ENCODE peak calls at places on chromosomes 16 and 17, in eight cellular contexts. One of them, this sample, is unnamed.

GRCh38 chr16:53372942-53373871 is 61.1 kb upstream of the RBL2 start:
- DNase-seq in NB4: no peak
- DNase-seq in astrocyte: no peak
- DNase-seq in right cardiac atrium: peak; percentile 62
- DNase-seq in stomach: peak; percentile 85
- DNase-seq in cardiac muscle cell: no peak
- DNase-seq in GM23338: peak; percentile 91
- DNase-seq in AG09309: no peak
- DNase-seq in this sample: no peak

GRCh38 chr16:71412270-71413160 is 29.3 kb downstream of the TLE7 start:
- DNase-seq in cardiac muscle cell: peak; percentile 76
- DNase-seq in right cardiac atrium: peak; percentile 69
- DNase-seq in stomach: peak; percentile 71
- DNase-seq in NB4: peak; percentile 77
- DNase-seq in GM23338: peak; percentile 93
- DNase-seq in AG09309: peak; percentile 23
- DNase-seq in astrocyte: peak; percentile 16
- DNase-seq in this sample: peak; percentile 32

GRCh38 chr16:11342021-11342855 is 3.0 kb upstream of the RMI2 start:
- DNase-seq in right cardiac atrium: no peak
- DNase-seq in stomach: no peak
- DNase-seq in cardiac muscle cell: no peak
- DNase-seq in astrocyte: no peak
- DNase-seq in AG09309: no peak
- DNase-seq in NB4: no peak
- DNase-seq in GM23338: no peak
- DNase-seq in this sample: no peak

GRCh38 chr16:46830417-46830901 is 521 bp downstream of the C16orf87 start:
- DNase-seq in AG09309: no peak
- DNase-seq in cardiac muscle cell: peak; percentile 26
- DNase-seq in right cardiac atrium: peak; percentile 76
- DNase-seq in astrocyte: no peak
- DNase-seq in NB4: peak; percentile 60
- DNase-seq in stomach: peak; percentile 46
- DNase-seq in GM23338: peak; percentile 44
- DNase-seq in this sample: peak; percentile 57

GRCh38 chr17:9108166-9108565 is 86.9 kb downstream of the NTN1 start:
- DNase-seq in NB4: peak; percentile 48
- DNase-seq in cardiac muscle cell: no peak
- DNase-seq in astrocyte: no peak
- DNase-seq in AG09309: no peak
- DNase-seq in right cardiac atrium: no peak
- DNase-seq in stomach: no peak
- DNase-seq in GM23338: no peak
- DNase-seq in this sample: no peak

GRCh38 chr16:89922477-89922883 is 662 bp upstream of the TUBB3 start:
- DNase-seq in cardiac muscle cell: peak; percentile 92
- DNase-seq in astrocyte: peak; percentile 86
- DNase-seq in right cardiac atrium: peak; percentile 90
- DNase-seq in AG09309: peak; percentile 73
- DNase-seq in NB4: peak; percentile 96
- DNase-seq in stomach: peak; percentile 50
- DNase-seq in GM23338: peak; percentile 71
- DNase-seq in this sample: peak; percentile 100

GRCh38 chr17:42283241-42284019 is 4.9 kb upstream of the STAT5A start:
- DNase-seq in GM23338: no peak
- DNase-seq in NB4: no peak
- DNase-seq in cardiac muscle cell: no peak
- DNase-seq in right cardiac atrium: no peak
- DNase-seq in stomach: peak; percentile 22
- DNase-seq in AG09309: no peak
- DNase-seq in astrocyte: no peak
- DNase-seq in this sample: no peak

GRCh38 chr16:19432429-19432828 is 14.7 kb downstream of the TMC5 start:
- DNase-seq in stomach: no peak
- DNase-seq in astrocyte: no peak
- DNase-seq in NB4: peak; percentile 5
- DNase-seq in right cardiac atrium: no peak
- DNase-seq in GM23338: peak; percentile 51
- DNase-seq in AG09309: no peak
- DNase-seq in cardiac muscle cell: no peak
- DNase-seq in this sample: no peak

GRCh38 chr16:73251608-73252007 is 203.7 kb upstream of the ZFHX3 start:
- DNase-seq in NB4: no peak
- DNase-seq in right cardiac atrium: no peak
- DNase-seq in GM23338: no peak
- DNase-seq in cardiac muscle cell: no peak
- DNase-seq in astrocyte: no peak
- DNase-seq in AG09309: no peak
- DNase-seq in stomach: no peak
- DNase-seq in this sample: no peak

GRCh38 chr17:41402161-41402560 is 4.8 kb upstream of the KRT31 start:
- DNase-seq in cardiac muscle cell: no peak
- DNase-seq in right cardiac atrium: no peak
- DNase-seq in GM23338: no peak
- DNase-seq in NB4: no peak
- DNase-seq in stomach: no peak
- DNase-seq in AG09309: no peak
- DNase-seq in astrocyte: peak; percentile 77
- DNase-seq in this sample: no peak

GRCh38 chr17:43591750-43592562 is 45.8 kb upstream of the ETV4 start:
- DNase-seq in cardiac muscle cell: peak; percentile 90
- DNase-seq in astrocyte: peak; percentile 90
- DNase-seq in stomach: peak; percentile 31
- DNase-seq in NB4: peak; percentile 52
- DNase-seq in AG09309: no peak
- DNase-seq in GM23338: no peak
- DNase-seq in right cardiac atrium: peak; percentile 92
- DNase-seq in this sample: peak; percentile 92
- H3K4me3 ChIP-seq in cardiac muscle cell: no peak overlapping the region
- H3K4me3 ChIP-seq in astrocyte: peak overlapping the region; percentile 2
- H3K4me3 ChIP-seq in stomach: no peak overlapping the region
- H3K4me3 ChIP-seq in NB4: no peak overlapping the region
- H3K4me3 ChIP-seq in AG09309: no peak overlapping the region
- H3K4me3 ChIP-seq in GM23338: no peak overlapping the region
- H3K4me3 ChIP-seq in right cardiac atrium: no peak overlapping the region
- H3K4me3 ChIP-seq in this sample: no peak overlapping the region

GRCh38 chr16:647173-647902 is 1.8 kb upstream of the WDR90 start:
- DNase-seq in right cardiac atrium: no peak
- DNase-seq in stomach: peak; percentile 70
- DNase-seq in AG09309: no peak
- DNase-seq in cardiac muscle cell: no peak
- DNase-seq in NB4: no peak
- DNase-seq in GM23338: no peak
- DNase-seq in astrocyte: no peak
- DNase-seq in this sample: no peak

GRCh38 chr16:648071-648785 is 937 bp upstream of the WDR90 start:
- DNase-seq in right cardiac atrium: no peak
- DNase-seq in cardiac muscle cell: peak; percentile 31
- DNase-seq in AG09309: no peak
- DNase-seq in NB4: peak; percentile 34
- DNase-seq in stomach: peak; percentile 83
- DNase-seq in GM23338: peak; percentile 75
- DNase-seq in astrocyte: no peak
- DNase-seq in this sample: peak; percentile 67

GRCh38 chr16:648786-649589 is at the start of gene WDR90:
- DNase-seq in AG09309: peak; percentile 57
- DNase-seq in astrocyte: peak; percentile 81
- DNase-seq in GM23338: peak; percentile 97
- DNase-seq in NB4: peak; percentile 90
- DNase-seq in cardiac muscle cell: peak; percentile 95
- DNase-seq in stomach: peak; percentile 94
- DNase-seq in right cardiac atrium: peak; percentile 98
- DNase-seq in this sample: peak; percentile 97

GRCh38 chr16:651844-652243 is 2.7 kb downstream of the WDR90 start:
- DNase-seq in NB4: no peak
- DNase-seq in AG09309: no peak
- DNase-seq in GM23338: no peak
- DNase-seq in cardiac muscle cell: no peak
- DNase-seq in right cardiac atrium: no peak
- DNase-seq in stomach: no peak
- DNase-seq in astrocyte: no peak
- DNase-seq in this sample: no peak

GRCh38 chr16:649646-650045 is 481 bp downstream of the WDR90 start:
- DNase-seq in cardiac muscle cell: no peak
- DNase-seq in AG09309: no peak
- DNase-seq in GM23338: no peak
- DNase-seq in astrocyte: no peak
- DNase-seq in right cardiac atrium: no peak
- DNase-seq in stomach: no peak
- DNase-seq in NB4: peak; percentile 36
- DNase-seq in this sample: peak; percentile 56
- H3K4me3 ChIP-seq in cardiac muscle cell: peak overlapping the region; percentile 66
- H3K4me3 ChIP-seq in AG09309: peak overlapping the region; percentile 70
- H3K4me3 ChIP-seq in GM23338: peak overlapping the region; percentile 80
- H3K4me3 ChIP-seq in astrocyte: peak overlapping the region; percentile 62
- H3K4me3 ChIP-seq in right cardiac atrium: peak overlapping the region; percentile 51
- H3K4me3 ChIP-seq in stomach: peak overlapping the region; percentile 92
- H3K4me3 ChIP-seq in NB4: peak overlapping the region; percentile 40
- H3K4me3 ChIP-seq in this sample: peak overlapping the region; percentile 66

GRCh38 chr16:166375-167116 is 768 bp downstream of the HBM start:
- DNase-seq in astrocyte: no peak
- DNase-seq in right cardiac atrium: peak; percentile 36
- DNase-seq in GM23338: peak; percentile 67
- DNase-seq in cardiac muscle cell: no peak
- DNase-seq in AG09309: no peak
- DNase-seq in stomach: no peak
- DNase-seq in NB4: no peak
- DNase-seq in this sample: no peak

GRCh38 chr16:162271-162991 is 3.3 kb upstream of the HBM start:
- DNase-seq in GM23338: no peak
- DNase-seq in cardiac muscle cell: no peak
- DNase-seq in astrocyte: no peak
- DNase-seq in NB4: no peak
- DNase-seq in AG09309: no peak
- DNase-seq in stomach: no peak
- DNase-seq in right cardiac atrium: no peak
- DNase-seq in this sample: no peak

GRCh38 chr16:165539-166374 is at the start of gene HBM:
- DNase-seq in astrocyte: no peak
- DNase-seq in GM23338: peak; percentile 40
- DNase-seq in NB4: no peak
- DNase-seq in right cardiac atrium: peak; percentile 24
- DNase-seq in stomach: no peak
- DNase-seq in AG09309: no peak
- DNase-seq in cardiac muscle cell: no peak
- DNase-seq in this sample: no peak

GRCh38 chr16:167117-167462 is 1.3 kb downstream of the HBM start:
- DNase-seq in GM23338: no peak
- DNase-seq in stomach: no peak
- DNase-seq in NB4: no peak
- DNase-seq in AG09309: no peak
- DNase-seq in cardiac muscle cell: no peak
- DNase-seq in astrocyte: no peak
- DNase-seq in right cardiac atrium: peak; percentile 10
- DNase-seq in this sample: no peak

GRCh38 chr16:165218-165538 is 600 bp upstream of the HBM start:
- DNase-seq in cardiac muscle cell: no peak
- DNase-seq in astrocyte: no peak
- DNase-seq in AG09309: no peak
- DNase-seq in NB4: no peak
- DNase-seq in GM23338: peak; percentile 58
- DNase-seq in right cardiac atrium: no peak
- DNase-seq in stomach: no peak
- DNase-seq in this sample: no peak
- H3K4me3 ChIP-seq in cardiac muscle cell: peak overlapping the region; percentile 23
- H3K4me3 ChIP-seq in astrocyte: no peak overlapping the region
- H3K4me3 ChIP-seq in AG09309: no peak overlapping the region
- H3K4me3 ChIP-seq in NB4: no peak overlapping the region
- H3K4me3 ChIP-seq in GM23338: peak overlapping the region; percentile 64
- H3K4me3 ChIP-seq in right cardiac atrium: peak overlapping the region; percentile 1
- H3K4me3 ChIP-seq in stomach: peak overlapping the region; percentile 17
- H3K4me3 ChIP-seq in this sample: peak overlapping the region; percentile 18

GRCh38 chr16:85310868-85311585 is 198.8 kb upstream of the CIBAR2 start:
- DNase-seq in AG09309: no peak
- DNase-seq in cardiac muscle cell: no peak
- DNase-seq in GM23338: peak; percentile 51
- DNase-seq in stomach: no peak
- DNase-seq in astrocyte: no peak
- DNase-seq in NB4: no peak
- DNase-seq in right cardiac atrium: no peak
- DNase-seq in this sample: no peak

GRCh38 chr16:85308585-85309540 is 196.6 kb upstream of the CIBAR2 start:
- DNase-seq in astrocyte: no peak
- DNase-seq in cardiac muscle cell: no peak
- DNase-seq in right cardiac atrium: no peak
- DNase-seq in NB4: no peak
- DNase-seq in stomach: no peak
- DNase-seq in GM23338: no peak
- DNase-seq in AG09309: no peak
- DNase-seq in this sample: no peak

GRCh38 chr16:85311741-85312140 is 199.5 kb upstream of the CIBAR2 start:
- DNase-seq in stomach: no peak
- DNase-seq in right cardiac atrium: no peak
- DNase-seq in NB4: no peak
- DNase-seq in AG09309: no peak
- DNase-seq in cardiac muscle cell: no peak
- DNase-seq in astrocyte: no peak
- DNase-seq in GM23338: no peak
- DNase-seq in this sample: no peak

GRCh38 chr16:85307552-85308364 is 195.5 kb upstream of the CIBAR2 start:
- DNase-seq in astrocyte: no peak
- DNase-seq in GM23338: no peak
- DNase-seq in stomach: no peak
- DNase-seq in cardiac muscle cell: no peak
- DNase-seq in AG09309: no peak
- DNase-seq in right cardiac atrium: no peak
- DNase-seq in NB4: no peak
- DNase-seq in this sample: no peak

DNA sequence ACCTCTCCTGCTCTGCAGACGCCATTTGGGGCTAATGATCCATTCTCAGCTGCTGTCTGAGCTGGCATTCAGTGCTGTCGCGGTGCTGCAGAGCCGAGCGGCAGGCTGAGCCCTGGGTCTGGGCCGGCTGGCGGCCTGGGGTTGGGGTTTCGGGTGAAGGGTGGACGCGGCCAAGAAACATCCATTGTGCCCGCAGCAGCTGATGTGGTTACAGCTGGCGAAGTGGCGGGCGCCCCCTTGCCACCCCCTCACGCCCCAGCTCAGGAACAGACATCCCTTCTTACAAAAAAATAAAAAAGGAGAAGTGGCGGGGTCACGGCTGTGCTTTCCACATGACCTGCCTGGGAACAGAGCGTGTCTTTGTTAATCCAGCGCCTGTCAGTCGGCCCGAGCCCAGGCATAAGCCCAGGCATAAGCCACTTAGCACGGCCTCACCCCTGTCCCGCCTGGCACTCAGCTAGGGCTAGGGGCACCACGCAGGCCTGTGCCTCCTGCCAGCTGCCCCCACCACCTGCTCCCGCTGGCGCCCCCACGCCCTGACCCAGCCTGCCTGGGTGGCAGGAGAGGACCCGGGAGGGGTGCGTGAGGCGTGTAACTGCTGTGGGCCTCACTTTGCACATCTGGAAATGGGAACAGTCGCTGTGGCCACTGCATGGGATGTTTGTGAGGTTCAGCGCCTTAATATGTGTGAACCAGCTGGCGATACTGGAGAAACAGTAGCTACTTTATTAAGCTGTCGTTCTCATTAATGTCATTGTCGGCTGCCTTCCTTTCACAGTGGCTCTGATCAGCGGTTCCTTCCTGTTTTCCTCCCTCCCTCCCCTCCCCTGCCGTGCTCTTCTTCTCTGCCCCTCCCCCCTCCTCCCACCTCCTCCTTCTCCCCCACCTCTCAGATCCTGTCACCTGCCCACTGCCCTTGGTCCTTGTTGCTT is 197.7 kb upstream of the CIBAR2 start:
- DNase-seq in cardiac muscle cell: no peak
- DNase-seq in astrocyte: no peak
- DNase-seq in stomach: no peak
- DNase-seq in NB4: peak; percentile 90
- DNase-seq in right cardiac atrium: no peak
- DNase-seq in GM23338: peak; percentile 77
- DNase-seq in AG09309: no peak
- DNase-seq in this sample: no peak
- H3K4me3 ChIP-seq in cardiac muscle cell: no peak overlapping the region
- H3K4me3 ChIP-seq in astrocyte: no peak overlapping the region
- H3K4me3 ChIP-seq in stomach: no peak overlapping the region
- H3K4me3 ChIP-seq in NB4: no peak overlapping the region
- H3K4me3 ChIP-seq in right cardiac atrium: no peak overlapping the region
- H3K4me3 ChIP-seq in GM23338: peak overlapping the region; percentile 30
- H3K4me3 ChIP-seq in AG09309: no peak overlapping the region
- H3K4me3 ChIP-seq in this sample: no peak overlapping the region

This sample was measured in MG63.